ENCODE peak calls at places on chromosomes 1 and 21, in six cellular contexts. J is CD8-positive, alpha-beta memory T cell; F is fibroblast of pulmonary artery; H is Right ventricle myocardium superior; T is fibroblast of mammary gland; Y is left ventricle myocardium inferior. D is an unnamed sample.
A peak's percentile ranks its signal among the peaks of the same experiment; 100 is the strongest.

GRCh38 chr1:114003431-114003830 is 24.2 kb downstream of the OLFML3 start:
- DNase-seq in H (no peak), J (no peak), Y (no peak), T (no peak), F (peak; percentile 11), D (no peak)

GRCh38 chr1:110135268-110136065 is 14.8 kb upstream of the SLC6A17 start:
- DNase-seq in F (no peak), J (no peak), H (no peak), T (no peak), Y (no peak), D (no peak)

GRCh38 chr1:183652547-183653467 is at the start of gene APOBEC4:
- DNase-seq in F (peak; percentile 66), H (no peak), T (no peak), Y (no peak), J (no peak), D (no peak)

GRCh38 chr1:223219318-223219635 is 76.2 kb upstream of the TLR5 start:
- DNase-seq in T (no peak), F (no peak), J (no peak), H (no peak), Y (no peak), D (no peak)

GRCh38 chr21:36913247-36914169 is 53.0 kb downstream of the HLCS start:
- DNase-seq in F (no peak), H (no peak), Y (no peak), T (no peak), J (no peak), D (no peak)

GRCh38 chr1:116807394-116807793 is 53.2 kb downstream of the CD2 start:
- DNase-seq in F (no peak), Y (no peak), H (no peak), T (no peak), J (no peak), D (no peak)

GRCh38 chr1:64493864-64494263 is 23.9 kb downstream of the CACHD1 start:
- DNase-seq in H (no peak), Y (no peak), F (no peak), J (no peak), T (no peak), D (no peak)

GRCh38 chr1:156499194-156499702 is 1.3 kb downstream of the MEF2D start:
- DNase-seq in H (no peak), J (no peak), T (no peak), F (no peak), Y (no peak), D (no peak)

GRCh38 chr1:38814444-38814983 is 45.1 kb downstream of the RRAGC start:
- DNase-seq in Y (no peak), J (no peak), F (no peak), T (no peak), H (no peak), D (no peak)

GRCh38 chr1:85604598-85604997 is 24.0 kb downstream of the CCN1 start:
- DNase-seq in J (no peak), H (no peak), F (no peak), Y (no peak), T (no peak), D (no peak)

GRCh38 chr1:208781391-208782035 is 537.3 kb upstream of the PLXNA2 start:
- DNase-seq in T (no peak), F (no peak), Y (no peak), J (no peak), H (no peak), D (no peak)

GRCh38 chr21:43965911-43966585 is 46.1 kb upstream of the TRAPPC10 start:
- DNase-seq in Y (no peak), F (no peak), H (no peak), J (no peak), T (no peak), D (no peak)

D was measured in activated CD4-positive, alpha-beta T cell treated with anti-CD3 and anti-CD28 coated beads for 4 hours.